ENCODE peak calls at places on chromosomes 4 and X, in eight cellular contexts. X, D, K, I, N, B, A and H are unnamed samples.

GRCh38 chr4:181909368-181909767 is 333.8 kb upstream of the TENM3 start:
- DNase-seq in X (no peak), D (peak; percentile 88), K (no peak), I (no peak), N (peak; percentile 91), B (peak; percentile 58), A (no peak), H (no peak)

GRCh38 chr4:140515423-140515822 is 8.5 kb upstream of the ELMOD2 start:
- DNase-seq in X (peak; percentile 74), D (no peak), K (no peak), I (no peak), N (no peak), B (peak; percentile 80), A (no peak), H (no peak)

GRCh38 chr4:5753766-5754528 is 42.9 kb downstream of the EVC start:
- DNase-seq in X (no peak), D (peak; percentile 89), K (no peak), I (peak; percentile 45), N (peak; percentile 97), B (no peak), A (no peak), H (no peak)

GRCh38 chr4:38131371-38132139 is 171.4 kb downstream of the PTTG2 start:
- DNase-seq in X (peak; percentile 80), D (peak; percentile 77), K (no peak), I (no peak), N (no peak), B (peak; percentile 90), A (no peak), H (no peak)

GRCh38 chrX:17854521-17854920 is 6.6 kb downstream of the RAI2 start:
- DNase-seq in X (no peak), D (no peak), K (no peak), I (no peak), N (no peak), B (no peak), A (no peak), H (no peak)

GRCh38 chrX:22629105-22629725 is 356.5 kb downstream of the CBLL2 start:
- DNase-seq in X (no peak), D (peak; percentile 77), K (no peak), I (no peak), N (peak; percentile 74), B (no peak), A (no peak), H (no peak)

GRCh38 chr4:152364383-152364782 is 171.5 kb downstream of the FBXW7 start:
- DNase-seq in X (no peak), D (no peak), K (no peak), I (no peak), N (no peak), B (no peak), A (no peak), H (no peak)

GRCh38 chrX:18252644-18253359 is 32.1 kb upstream of the BEND2 start:
- DNase-seq in X (peak; percentile 19), D (no peak), K (no peak), I (no peak), N (peak; percentile 9), B (no peak), A (no peak), H (no peak)

GRCh38 chrX:102067966-102068723 is 57.3 kb upstream of the TCEAL2 start:
- DNase-seq in X (peak; percentile 2), D (no peak), K (no peak), I (no peak), N (peak; percentile 16), B (peak; percentile 17), A (no peak), H (no peak)

GRCh38 chrX:44767308-44767707 is 76.5 kb upstream of the DUSP21 start:
- DNase-seq in X (no peak), D (no peak), K (no peak), I (no peak), N (no peak), B (no peak), A (no peak), H (no peak)

GRCh38 chr4:52019941-52020657 is at the start of gene LRRC66:
- DNase-seq in X (no peak), D (no peak), K (no peak), I (no peak), N (no peak), B (no peak), A (no peak), H (no peak)

GRCh38 chr4:48801016-48801715 is 21.1 kb upstream of the FRYL start:
- DNase-seq in X (no peak), D (no peak), K (no peak), I (no peak), N (no peak), B (no peak), A (no peak), H (no peak)

GRCh38 chrX:132266583-132267355 is 47.5 kb upstream of the RAP2C start:
- DNase-seq in X (no peak), D (peak; percentile 52), K (no peak), I (no peak), N (peak; percentile 61), B (no peak), A (no peak), H (no peak)

GRCh38 chr4:7651461-7651921 is 216.8 kb upstream of the PSAPL1 start:
- DNase-seq in X (peak; percentile 49), D (peak; percentile 33), K (no peak), I (no peak), N (peak; percentile 19), B (peak; percentile 87), A (no peak), H (peak; percentile 76)

GRCh38 chr4:86855572-86855971 is 6.4 kb upstream of the SLC10A6 start:
- DNase-seq in X (no peak), D (peak; percentile 71), K (no peak), I (no peak), N (peak; percentile 81), B (no peak), A (no peak), H (no peak)

GRCh38 chr4:813900-814299 is 12.0 kb downstream of the CPLX1 start:
- DNase-seq in X (no peak), D (no peak), K (no peak), I (peak; percentile 35), N (no peak), B (no peak), A (no peak), H (peak; percentile 1)
- H3K27me3 ChIP-seq in X (peaks cover 99% of the 10 kb centered on the region), D (peaks cover 35% of the 10 kb centered on the region), K (no peaks in the 10 kb centered on the region), I (peaks cover 41% of the 10 kb centered on the region), N (peaks cover 51% of the 10 kb centered on the region), B (peaks cover 2% of the 10 kb centered on the region), A (peaks cover 5% of the 10 kb centered on the region), H (no peaks in the 10 kb centered on the region)

GRCh38 chrX:123085311-123085940 is 98.7 kb upstream of the GRIA3 start:
- DNase-seq in X (peak; percentile 11), D (peak; percentile 19), K (no peak), I (no peak), N (no peak), B (peak; percentile 84), A (no peak), H (no peak)

GRCh38 chrX:123088331-123088730 is 95.7 kb upstream of the GRIA3 start:
- DNase-seq in X (no peak), D (no peak), K (no peak), I (no peak), N (no peak), B (no peak), A (no peak), H (no peak)

GRCh38 chrX:123086768-123087167 is 97.3 kb upstream of the GRIA3 start:
- DNase-seq in X (no peak), D (no peak), K (no peak), I (no peak), N (no peak), B (no peak), A (no peak), H (no peak)

GRCh38 chrX:123088930-123089329 is 95.1 kb upstream of the GRIA3 start:
- DNase-seq in X (no peak), D (no peak), K (no peak), I (no peak), N (no peak), B (no peak), A (no peak), H (no peak)

DNA sequence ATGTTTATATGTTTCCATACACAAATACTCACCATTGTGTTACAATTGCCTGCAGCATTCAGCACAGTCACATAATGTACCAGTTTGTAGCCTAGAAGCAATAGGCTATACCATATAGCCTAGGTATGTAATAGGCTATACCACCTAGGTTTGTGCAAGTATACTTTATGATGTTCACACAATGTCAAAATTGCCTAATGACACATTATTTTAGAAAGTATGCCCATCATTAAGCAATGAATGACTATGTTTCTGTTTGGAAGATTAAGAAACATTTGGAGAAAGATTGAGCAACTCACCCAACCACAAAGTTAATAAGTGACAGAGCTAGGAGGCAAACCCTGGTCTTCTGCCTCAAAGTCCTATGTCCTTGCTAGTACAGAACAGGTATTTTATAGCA is 96.8 kb upstream of the GRIA3 start:
- DNase-seq in X (no peak), D (peak; percentile 12), K (no peak), I (no peak), N (no peak), B (no peak), A (peak; percentile 76), H (no peak)
- H3K27me3 ChIP-seq in X (no peaks in the 10 kb centered on the region), D (no peaks in the 10 kb centered on the region), K (no peaks in the 10 kb centered on the region), I (no peaks in the 10 kb centered on the region), N (no peaks in the 10 kb centered on the region), B (no peaks in the 10 kb centered on the region), A (no peaks in the 10 kb centered on the region), H (no peaks in the 10 kb centered on the region)

DNA sequence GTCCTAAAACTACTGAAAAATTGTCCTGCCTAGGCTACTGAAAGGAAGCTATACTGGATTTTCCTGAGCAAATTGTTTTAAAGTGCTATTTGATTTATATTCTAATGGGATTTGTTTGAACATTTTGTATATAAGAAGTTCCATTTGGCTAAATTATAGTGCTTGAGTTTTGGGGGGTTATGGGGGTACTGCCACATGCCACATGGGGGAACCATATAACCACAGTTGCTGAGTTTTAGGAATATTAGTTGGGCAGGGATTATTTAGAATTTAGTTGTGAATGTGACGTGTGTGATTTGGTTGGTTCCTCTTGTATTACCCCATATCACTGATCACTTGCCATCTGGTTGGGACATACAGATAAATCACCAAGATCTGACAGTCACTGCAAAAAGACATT is 224.5 kb upstream of the TAPT1 start:
- DNase-seq in X (no peak), D (no peak), K (no peak), I (no peak), N (no peak), B (no peak), A (no peak), H (no peak)
- H3K27me3 ChIP-seq in X (peaks cover 65% of the 10 kb centered on the region), D (peaks cover 2% of the 10 kb centered on the region), K (no peaks in the 10 kb centered on the region), I (no peaks in the 10 kb centered on the region), N (peaks cover 12% of the 10 kb centered on the region), B (no peaks in the 10 kb centered on the region), A (no peaks in the 10 kb centered on the region), H (no peaks in the 10 kb centered on the region)

DNA sequence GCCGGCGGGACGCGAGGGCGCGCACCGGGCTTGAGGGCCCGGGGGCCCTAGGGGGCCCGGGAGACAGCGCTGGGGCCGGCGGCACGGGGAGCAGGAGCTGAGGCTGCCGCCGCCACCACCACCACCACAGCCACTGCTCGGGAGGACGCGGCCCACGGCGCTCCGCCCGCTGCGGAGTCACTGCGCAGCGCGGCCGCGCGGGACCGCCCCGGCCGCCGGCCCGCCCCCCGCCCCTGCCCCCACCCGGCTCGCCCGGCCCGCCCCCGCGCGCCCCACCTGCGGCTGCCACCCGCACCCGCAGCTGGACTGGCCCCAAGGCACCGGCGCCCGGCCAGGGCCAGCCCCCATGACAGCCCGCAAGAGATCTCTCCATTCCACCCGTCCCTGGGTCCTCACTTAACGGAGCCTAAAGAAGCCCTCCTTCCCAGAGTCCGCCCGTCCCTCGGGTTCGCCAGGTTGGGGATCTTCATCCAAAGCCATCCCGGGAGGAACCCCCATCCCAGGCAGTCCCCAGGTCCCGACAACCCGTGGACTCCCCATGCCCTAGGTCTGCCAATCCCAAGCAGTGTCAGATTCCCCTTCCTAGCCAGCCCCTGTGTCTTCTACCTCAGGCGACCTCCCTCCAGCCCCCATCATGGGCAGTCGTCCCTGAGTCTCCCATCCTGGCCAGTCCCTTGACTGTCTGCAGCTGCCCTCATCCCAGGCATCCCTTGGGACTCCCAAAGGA is 40.0 kb upstream of the IQSEC2 start:
- DNase-seq in X (peak; percentile 35), D (no peak), K (no peak), I (no peak), N (no peak), B (no peak), A (no peak), H (no peak)
- H3K27me3 ChIP-seq in X (peaks cover 76% of the 10 kb centered on the region), D (peaks cover 31% of the 10 kb centered on the region), K (peaks cover 13% of the 10 kb centered on the region), I (no peaks in the 10 kb centered on the region), N (peaks cover 64% of the 10 kb centered on the region), B (no peaks in the 10 kb centered on the region), A (peaks cover 35% of the 10 kb centered on the region), H (no peaks in the 10 kb centered on the region)